ENCODE peak calls at places on chromosomes 2 and 18, in five cellular contexts. K is stimulated activated CD4-positive, alpha-beta T cell treated with anti-CD3 and anti-CD28 coated beads, Interleukin-12 subunit alpha, Interleukin-12 subunit beta, amount 100 ng/mL, for 4 hours; T is NCI-H69; N is DMS153; F is IMR-90. I is an unnamed sample.

GRCh38 chr2:217799553-217800432 is 203.0 kb downstream of the TNS1 start:
- DNase-seq in K (no peak), T (no peak), N (no peak), F (no peak), I (no peak)

GRCh38 chr2:69977208-69977607 is 15.8 kb upstream of the ASPRV1 start:
- DNase-seq in T (no peak), K (no peak), F (no peak), N (no peak), I (no peak)

GRCh38 chr2:17542471-17542870 is 2.0 kb downstream of the VSNL1 start:
- DNase-seq in N (no peak), T (no peak), K (no peak), F (no peak), I (no peak)

GRCh38 chr2:212777020-212777491 is 238.5 kb upstream of the ERBB4 start:
- DNase-seq in F (peak; percentile 46), K (no peak), T (peak; percentile 62), N (no peak), I (peak; percentile 35)

GRCh38 chr18:62324917-62325805 is at the start of gene TNFRSF11A:
- DNase-seq in K (peak; percentile 71), F (no peak), N (no peak), T (peak; percentile 95), I (peak; percentile 86)

GRCh38 chr18:23415530-23415929 is 37.6 kb upstream of the RIOK3 start:
- DNase-seq in T (no peak), K (no peak), F (no peak), N (no peak), I (no peak)

GRCh38 chr18:46856975-46857374 is 60.3 kb downstream of the PIAS2 start:
- DNase-seq in F (no peak), N (peak; percentile 8), K (no peak), T (peak; percentile 55), I (no peak)

GRCh38 chr2:68465081-68465916 is 1.8 kb downstream of the FBXO48 start:
- DNase-seq in N (no peak), F (peak; percentile 33), K (peak; percentile 21), T (no peak), I (no peak)

GRCh38 chr2:135819211-135819610 is 17.8 kb downstream of the LCT start:
- DNase-seq in N (no peak), T (peak; percentile 47), K (no peak), F (peak; percentile 50), I (peak; percentile 14)

I was measured in NCI-H146.